ENCODE peak calls at places on chromosomes 5 and 9, in seven cellular contexts. Y, L, B, A, R, H and T are unnamed samples.

GRCh38 chr9:129802833-129803678 is at the start of gene TOR1B:
- DNase-seq in B (peak; percentile 97), A (peak; percentile 76), Y (peak; percentile 69), H (peak; percentile 89), R (peak; percentile 98), L (peak; percentile 89), T (peak; percentile 69)

GRCh38 chr9:137619240-137620090 is 660 bp downstream of the EHMT1 start:
- DNase-seq in H (no peak), B (peak; percentile 69), Y (no peak), R (peak; percentile 51), L (peak; percentile 39), A (peak; percentile 27), T (no peak)

GRCh38 chr9:88776717-88777497 is 214.4 kb upstream of the S1PR3 start:
- DNase-seq in L (peak; percentile 79), B (no peak), R (no peak), Y (no peak), A (peak; percentile 88), H (no peak), T (peak; percentile 52)

GRCh38 chr5:95812100-95812472 is 10.4 kb downstream of the GLRX start:
- DNase-seq in B (no peak), R (no peak), Y (no peak), A (peak; percentile 64), L (no peak), H (no peak), T (peak; percentile 81)

GRCh38 chr5:134365604-134366003 is 1.4 kb downstream of the CDKL3 start:
- DNase-seq in B (no peak), R (no peak), L (no peak), Y (no peak), A (no peak), H (no peak), T (no peak)

GRCh38 chr9:127219533-127219932 is 45.0 kb upstream of the GARNL3 start:
- DNase-seq in R (no peak), Y (no peak), A (no peak), B (no peak), L (no peak), H (no peak), T (no peak)

GRCh38 chr5:16889203-16889971 is 46.7 kb downstream of the MYO10 start:
- DNase-seq in Y (peak; percentile 53), L (peak; percentile 36), A (peak; percentile 47), R (peak; percentile 41), H (no peak), B (no peak), T (peak; percentile 78)

GRCh38 chr5:127705120-127705892 is 2.1 kb downstream of the CCDC192 start:
- DNase-seq in R (peak; percentile 45), B (no peak), A (peak; percentile 64), H (no peak), L (peak; percentile 87), Y (no peak), T (peak; percentile 65)

GRCh38 chr5:71899865-71900342 is 180.8 kb downstream of the CARTPT start:
- DNase-seq in L (no peak), Y (no peak), B (no peak), A (peak; percentile 85), R (no peak), H (no peak), T (no peak)

GRCh38 chr5:115349001-115349817 is 52.8 kb upstream of the CCDC112 start:
- DNase-seq in B (no peak), R (no peak), A (peak; percentile 84), H (peak; percentile 61), L (peak; percentile 81), Y (no peak), T (peak; percentile 69)